ENCODE peak calls at places on chromosome X, in five cellular contexts. One of them, this sample, is unnamed.

GRCh38 chrX:130952266-130953043 is 49.4 kb upstream of the ENOX2 start:
- DNase-seq in NAMALWA: no peak
- DNase-seq in H54: no peak
- DNase-seq in Calu3: no peak
- DNase-seq in cardiac fibroblast: no peak
- DNase-seq in this sample: no peak

GRCh38 chrX:150258463-150259430 is 104.4 kb upstream of the MAMLD1 start:
- DNase-seq in NAMALWA: no peak
- DNase-seq in H54: no peak
- DNase-seq in Calu3: no peak
- DNase-seq in cardiac fibroblast: peak
- DNase-seq in this sample: no peak

GRCh38 chrX:136259543-136259942 is 8.3 kb upstream of the MAP7D3 start:
- DNase-seq in NAMALWA: no peak
- DNase-seq in H54: peak
- DNase-seq in Calu3: no peak
- DNase-seq in cardiac fibroblast: peak
- DNase-seq in this sample: no peak

GRCh38 chrX:19678941-19679340 is 163.6 kb upstream of the MAP3K15 start:
- DNase-seq in NAMALWA: no peak
- DNase-seq in H54: no peak
- DNase-seq in Calu3: no peak
- DNase-seq in cardiac fibroblast: peak
- DNase-seq in this sample: no peak

GRCh38 chrX:52270453-52271116 is 85.9 kb downstream of the MAGED4 start:
- DNase-seq in NAMALWA: no peak
- DNase-seq in H54: no peak
- DNase-seq in Calu3: no peak
- DNase-seq in cardiac fibroblast: no peak
- DNase-seq in this sample: no peak

GRCh38 chrX:101287402-101287801 is 3.7 kb downstream of the TAF7L start:
- DNase-seq in NAMALWA: peak
- DNase-seq in H54: peak
- DNase-seq in Calu3: peak
- DNase-seq in cardiac fibroblast: peak
- DNase-seq in this sample: no peak

GRCh38 chrX:143768976-143769375 is 48.4 kb upstream of the SPANXN2 start:
- DNase-seq in NAMALWA: no peak
- DNase-seq in H54: no peak
- DNase-seq in Calu3: no peak
- DNase-seq in cardiac fibroblast: peak
- DNase-seq in this sample: no peak

GRCh38 chrX:132615396-132616131 is 126.7 kb upstream of the MBNL3 start:
- DNase-seq in NAMALWA: peak
- DNase-seq in H54: peak
- DNase-seq in Calu3: peak
- DNase-seq in cardiac fibroblast: peak
- DNase-seq in this sample: peak

GRCh38 chrX:79444694-79445093 is 77.6 kb upstream of the ITM2A start:
- DNase-seq in NAMALWA: no peak
- DNase-seq in H54: no peak
- DNase-seq in Calu3: no peak
- DNase-seq in cardiac fibroblast: no peak
- DNase-seq in this sample: no peak

GRCh38 chrX:74490249-74490648 is 69.0 kb downstream of the SLC16A2 start:
- DNase-seq in NAMALWA: no peak
- DNase-seq in H54: no peak
- DNase-seq in Calu3: no peak
- DNase-seq in cardiac fibroblast: no peak
- DNase-seq in this sample: no peak

GRCh38 chrX:23752740-23753435 is 9.8 kb upstream of the ACOT9 start:
- DNase-seq in NAMALWA: no peak
- DNase-seq in H54: no peak
- DNase-seq in Calu3: no peak
- DNase-seq in cardiac fibroblast: peak
- DNase-seq in this sample: no peak

GRCh38 chrX:17442898-17443297 is 67.9 kb downstream of the NHS start:
- DNase-seq in NAMALWA: no peak
- DNase-seq in H54: no peak
- DNase-seq in Calu3: no peak
- DNase-seq in cardiac fibroblast: peak
- DNase-seq in this sample: no peak

This sample was measured in body of pancreas.